ENCODE peak calls at places on chromosomes 1 and 21, in nine cellular contexts. One of them, this sample, is unnamed.

GRCh38 chr1:98327151-98327918 is 334.2 kb upstream of the SNX7 start:
- DNase-seq in HEK293T: no peak
- DNase-seq in activated T-cell treated with anti-CD3 and anti-CD28 coated beads for 4 hours: no peak
- DNase-seq in amniotic stem cell: no peak
- DNase-seq in stimulated activated CD8-positive, alpha-beta memory T cell treated with anti-CD3 and anti-CD28 coated beads, Interleukin-4, amount 100 ng/mL, for 4 hours: no peak
- DNase-seq in T-helper 2 cell: no peak
- DNase-seq in GM19239: no peak
- DNase-seq in stimulated activated CD4-positive, alpha-beta T cell treated with anti-CD3 and anti-CD28 coated beads, TNF-alpha, amount 100 ng/mL, for 4 hours: no peak
- DNase-seq in choroid plexus epithelial cell: peak; percentile 68
- DNase-seq in this sample: no peak

GRCh38 chr21:41610042-41610839 is 102.3 kb upstream of the TMPRSS2 start:
- DNase-seq in amniotic stem cell: no peak
- DNase-seq in GM19239: no peak
- DNase-seq in stimulated activated CD8-positive, alpha-beta memory T cell treated with anti-CD3 and anti-CD28 coated beads, Interleukin-4, amount 100 ng/mL, for 4 hours: no peak
- DNase-seq in stimulated activated CD4-positive, alpha-beta T cell treated with anti-CD3 and anti-CD28 coated beads, TNF-alpha, amount 100 ng/mL, for 4 hours: no peak
- DNase-seq in HEK293T: peak; percentile 81
- DNase-seq in choroid plexus epithelial cell: peak; percentile 74
- DNase-seq in activated T-cell treated with anti-CD3 and anti-CD28 coated beads for 4 hours: no peak
- DNase-seq in T-helper 2 cell: no peak
- DNase-seq in this sample: peak; percentile 69

GRCh38 chr1:2592672-2593071 is 6.1 kb downstream of the PRXL2B start:
- DNase-seq in T-helper 2 cell: no peak
- DNase-seq in stimulated activated CD4-positive, alpha-beta T cell treated with anti-CD3 and anti-CD28 coated beads, TNF-alpha, amount 100 ng/mL, for 4 hours: no peak
- DNase-seq in amniotic stem cell: no peak
- DNase-seq in GM19239: no peak
- DNase-seq in choroid plexus epithelial cell: no peak
- DNase-seq in activated T-cell treated with anti-CD3 and anti-CD28 coated beads for 4 hours: no peak
- DNase-seq in HEK293T: no peak
- DNase-seq in stimulated activated CD8-positive, alpha-beta memory T cell treated with anti-CD3 and anti-CD28 coated beads, Interleukin-4, amount 100 ng/mL, for 4 hours: no peak
- DNase-seq in this sample: no peak

GRCh38 chr1:29706936-29707335 is 470.6 kb downstream of the PTPRU start:
- DNase-seq in stimulated activated CD8-positive, alpha-beta memory T cell treated with anti-CD3 and anti-CD28 coated beads, Interleukin-4, amount 100 ng/mL, for 4 hours: no peak
- DNase-seq in choroid plexus epithelial cell: peak; percentile 54
- DNase-seq in amniotic stem cell: no peak
- DNase-seq in activated T-cell treated with anti-CD3 and anti-CD28 coated beads for 4 hours: no peak
- DNase-seq in GM19239: peak; percentile 51
- DNase-seq in HEK293T: peak; percentile 87
- DNase-seq in T-helper 2 cell: no peak
- DNase-seq in stimulated activated CD4-positive, alpha-beta T cell treated with anti-CD3 and anti-CD28 coated beads, TNF-alpha, amount 100 ng/mL, for 4 hours: no peak
- DNase-seq in this sample: peak; percentile 30

GRCh38 chr1:206575165-206575893 is 36.9 kb downstream of the EIF2D start:
- DNase-seq in amniotic stem cell: no peak
- DNase-seq in activated T-cell treated with anti-CD3 and anti-CD28 coated beads for 4 hours: no peak
- DNase-seq in stimulated activated CD8-positive, alpha-beta memory T cell treated with anti-CD3 and anti-CD28 coated beads, Interleukin-4, amount 100 ng/mL, for 4 hours: no peak
- DNase-seq in HEK293T: no peak
- DNase-seq in GM19239: no peak
- DNase-seq in T-helper 2 cell: no peak
- DNase-seq in stimulated activated CD4-positive, alpha-beta T cell treated with anti-CD3 and anti-CD28 coated beads, TNF-alpha, amount 100 ng/mL, for 4 hours: no peak
- DNase-seq in choroid plexus epithelial cell: peak; percentile 94
- DNase-seq in this sample: no peak

GRCh38 chr1:154157520-154158306 is 2.8 kb upstream of the NUP210L start:
- DNase-seq in stimulated activated CD8-positive, alpha-beta memory T cell treated with anti-CD3 and anti-CD28 coated beads, Interleukin-4, amount 100 ng/mL, for 4 hours: peak; percentile 53
- DNase-seq in amniotic stem cell: no peak
- DNase-seq in stimulated activated CD4-positive, alpha-beta T cell treated with anti-CD3 and anti-CD28 coated beads, TNF-alpha, amount 100 ng/mL, for 4 hours: peak; percentile 61
- DNase-seq in choroid plexus epithelial cell: peak; percentile 81
- DNase-seq in GM19239: peak; percentile 59
- DNase-seq in T-helper 2 cell: no peak
- DNase-seq in HEK293T: no peak
- DNase-seq in activated T-cell treated with anti-CD3 and anti-CD28 coated beads for 4 hours: peak; percentile 55
- DNase-seq in this sample: no peak

GRCh38 chr1:167409183-167409582 is 109.1 kb downstream of the CD247 start:
- DNase-seq in choroid plexus epithelial cell: peak; percentile 20
- DNase-seq in stimulated activated CD8-positive, alpha-beta memory T cell treated with anti-CD3 and anti-CD28 coated beads, Interleukin-4, amount 100 ng/mL, for 4 hours: no peak
- DNase-seq in T-helper 2 cell: no peak
- DNase-seq in activated T-cell treated with anti-CD3 and anti-CD28 coated beads for 4 hours: no peak
- DNase-seq in stimulated activated CD4-positive, alpha-beta T cell treated with anti-CD3 and anti-CD28 coated beads, TNF-alpha, amount 100 ng/mL, for 4 hours: no peak
- DNase-seq in GM19239: no peak
- DNase-seq in amniotic stem cell: no peak
- DNase-seq in HEK293T: no peak
- DNase-seq in this sample: no peak

GRCh38 chr1:180966744-180967536 is 54.2 kb downstream of the KIAA1614 start:
- DNase-seq in choroid plexus epithelial cell: no peak
- DNase-seq in activated T-cell treated with anti-CD3 and anti-CD28 coated beads for 4 hours: no peak
- DNase-seq in stimulated activated CD8-positive, alpha-beta memory T cell treated with anti-CD3 and anti-CD28 coated beads, Interleukin-4, amount 100 ng/mL, for 4 hours: no peak
- DNase-seq in HEK293T: no peak
- DNase-seq in T-helper 2 cell: no peak
- DNase-seq in amniotic stem cell: no peak
- DNase-seq in GM19239: no peak
- DNase-seq in stimulated activated CD4-positive, alpha-beta T cell treated with anti-CD3 and anti-CD28 coated beads, TNF-alpha, amount 100 ng/mL, for 4 hours: no peak
- DNase-seq in this sample: no peak

GRCh38 chr1:84691139-84691783 is 1.0 kb upstream of the SSX2IP start:
- DNase-seq in stimulated activated CD8-positive, alpha-beta memory T cell treated with anti-CD3 and anti-CD28 coated beads, Interleukin-4, amount 100 ng/mL, for 4 hours: no peak
- DNase-seq in stimulated activated CD4-positive, alpha-beta T cell treated with anti-CD3 and anti-CD28 coated beads, TNF-alpha, amount 100 ng/mL, for 4 hours: no peak
- DNase-seq in choroid plexus epithelial cell: no peak
- DNase-seq in GM19239: no peak
- DNase-seq in T-helper 2 cell: no peak
- DNase-seq in HEK293T: no peak
- DNase-seq in activated T-cell treated with anti-CD3 and anti-CD28 coated beads for 4 hours: no peak
- DNase-seq in amniotic stem cell: no peak
- DNase-seq in this sample: peak; percentile 6

GRCh38 chr1:4517559-4517958 is 136.8 kb upstream of the AJAP1 start:
- DNase-seq in HEK293T: no peak
- DNase-seq in activated T-cell treated with anti-CD3 and anti-CD28 coated beads for 4 hours: no peak
- DNase-seq in choroid plexus epithelial cell: no peak
- DNase-seq in GM19239: no peak
- DNase-seq in stimulated activated CD4-positive, alpha-beta T cell treated with anti-CD3 and anti-CD28 coated beads, TNF-alpha, amount 100 ng/mL, for 4 hours: no peak
- DNase-seq in T-helper 2 cell: no peak
- DNase-seq in amniotic stem cell: no peak
- DNase-seq in stimulated activated CD8-positive, alpha-beta memory T cell treated with anti-CD3 and anti-CD28 coated beads, Interleukin-4, amount 100 ng/mL, for 4 hours: no peak
- DNase-seq in this sample: no peak

GRCh38 chr21:9739240-9739639 is 782.1 kb upstream of the TPTE start:
- DNase-seq in stimulated activated CD8-positive, alpha-beta memory T cell treated with anti-CD3 and anti-CD28 coated beads, Interleukin-4, amount 100 ng/mL, for 4 hours: no peak
- DNase-seq in stimulated activated CD4-positive, alpha-beta T cell treated with anti-CD3 and anti-CD28 coated beads, TNF-alpha, amount 100 ng/mL, for 4 hours: no peak
- DNase-seq in HEK293T: no peak
- DNase-seq in activated T-cell treated with anti-CD3 and anti-CD28 coated beads for 4 hours: no peak
- DNase-seq in T-helper 2 cell: no peak
- DNase-seq in choroid plexus epithelial cell: no peak
- DNase-seq in GM19239: no peak
- DNase-seq in amniotic stem cell: no peak
- DNase-seq in this sample: no peak

GRCh38 chr21:32186843-32187242 is 92.0 kb downstream of the MIS18A start:
- DNase-seq in T-helper 2 cell: no peak
- DNase-seq in activated T-cell treated with anti-CD3 and anti-CD28 coated beads for 4 hours: no peak
- DNase-seq in HEK293T: no peak
- DNase-seq in stimulated activated CD8-positive, alpha-beta memory T cell treated with anti-CD3 and anti-CD28 coated beads, Interleukin-4, amount 100 ng/mL, for 4 hours: no peak
- DNase-seq in stimulated activated CD4-positive, alpha-beta T cell treated with anti-CD3 and anti-CD28 coated beads, TNF-alpha, amount 100 ng/mL, for 4 hours: no peak
- DNase-seq in choroid plexus epithelial cell: no peak
- DNase-seq in amniotic stem cell: no peak
- DNase-seq in GM19239: no peak
- DNase-seq in this sample: no peak

GRCh38 chr1:204001166-204001901 is 71.6 kb upstream of the SOX13 start:
- DNase-seq in GM19239: no peak
- DNase-seq in activated T-cell treated with anti-CD3 and anti-CD28 coated beads for 4 hours: no peak
- DNase-seq in HEK293T: no peak
- DNase-seq in choroid plexus epithelial cell: no peak
- DNase-seq in stimulated activated CD4-positive, alpha-beta T cell treated with anti-CD3 and anti-CD28 coated beads, TNF-alpha, amount 100 ng/mL, for 4 hours: no peak
- DNase-seq in amniotic stem cell: no peak
- DNase-seq in T-helper 2 cell: no peak
- DNase-seq in stimulated activated CD8-positive, alpha-beta memory T cell treated with anti-CD3 and anti-CD28 coated beads, Interleukin-4, amount 100 ng/mL, for 4 hours: no peak
- DNase-seq in this sample: no peak

GRCh38 chr1:86394416-86394815 is 1.7 kb downstream of the ODF2L start:
- DNase-seq in choroid plexus epithelial cell: peak; percentile 50
- DNase-seq in GM19239: no peak
- DNase-seq in T-helper 2 cell: no peak
- DNase-seq in stimulated activated CD4-positive, alpha-beta T cell treated with anti-CD3 and anti-CD28 coated beads, TNF-alpha, amount 100 ng/mL, for 4 hours: no peak
- DNase-seq in amniotic stem cell: peak; percentile 24
- DNase-seq in activated T-cell treated with anti-CD3 and anti-CD28 coated beads for 4 hours: no peak
- DNase-seq in stimulated activated CD8-positive, alpha-beta memory T cell treated with anti-CD3 and anti-CD28 coated beads, Interleukin-4, amount 100 ng/mL, for 4 hours: no peak
- DNase-seq in HEK293T: no peak
- DNase-seq in this sample: no peak

GRCh38 chr1:37732111-37732780 is 32.7 kb downstream of the EPHA10 start:
- DNase-seq in activated T-cell treated with anti-CD3 and anti-CD28 coated beads for 4 hours: no peak
- DNase-seq in GM19239: no peak
- DNase-seq in HEK293T: no peak
- DNase-seq in amniotic stem cell: no peak
- DNase-seq in choroid plexus epithelial cell: no peak
- DNase-seq in stimulated activated CD8-positive, alpha-beta memory T cell treated with anti-CD3 and anti-CD28 coated beads, Interleukin-4, amount 100 ng/mL, for 4 hours: no peak
- DNase-seq in T-helper 2 cell: no peak
- DNase-seq in stimulated activated CD4-positive, alpha-beta T cell treated with anti-CD3 and anti-CD28 coated beads, TNF-alpha, amount 100 ng/mL, for 4 hours: no peak
- DNase-seq in this sample: no peak

GRCh38 chr1:59979551-59980070 is 53.0 kb upstream of the CYP2J2 start:
- DNase-seq in activated T-cell treated with anti-CD3 and anti-CD28 coated beads for 4 hours: no peak
- DNase-seq in T-helper 2 cell: no peak
- DNase-seq in choroid plexus epithelial cell: no peak
- DNase-seq in stimulated activated CD4-positive, alpha-beta T cell treated with anti-CD3 and anti-CD28 coated beads, TNF-alpha, amount 100 ng/mL, for 4 hours: no peak
- DNase-seq in stimulated activated CD8-positive, alpha-beta memory T cell treated with anti-CD3 and anti-CD28 coated beads, Interleukin-4, amount 100 ng/mL, for 4 hours: no peak
- DNase-seq in amniotic stem cell: no peak
- DNase-seq in HEK293T: no peak
- DNase-seq in GM19239: no peak
- DNase-seq in this sample: no peak

GRCh38 chr21:41426656-41427311 is 745 bp downstream of the MX1 start:
- DNase-seq in amniotic stem cell: no peak
- DNase-seq in HEK293T: no peak
- DNase-seq in T-helper 2 cell: no peak
- DNase-seq in activated T-cell treated with anti-CD3 and anti-CD28 coated beads for 4 hours: no peak
- DNase-seq in stimulated activated CD4-positive, alpha-beta T cell treated with anti-CD3 and anti-CD28 coated beads, TNF-alpha, amount 100 ng/mL, for 4 hours: no peak
- DNase-seq in GM19239: no peak
- DNase-seq in choroid plexus epithelial cell: no peak
- DNase-seq in stimulated activated CD8-positive, alpha-beta memory T cell treated with anti-CD3 and anti-CD28 coated beads, Interleukin-4, amount 100 ng/mL, for 4 hours: no peak
- DNase-seq in this sample: no peak

GRCh38 chr1:190170321-190170720 is 307.3 kb downstream of the BRINP3 start:
- DNase-seq in stimulated activated CD4-positive, alpha-beta T cell treated with anti-CD3 and anti-CD28 coated beads, TNF-alpha, amount 100 ng/mL, for 4 hours: no peak
- DNase-seq in choroid plexus epithelial cell: peak; percentile 55
- DNase-seq in HEK293T: no peak
- DNase-seq in GM19239: no peak
- DNase-seq in amniotic stem cell: no peak
- DNase-seq in stimulated activated CD8-positive, alpha-beta memory T cell treated with anti-CD3 and anti-CD28 coated beads, Interleukin-4, amount 100 ng/mL, for 4 hours: no peak
- DNase-seq in activated T-cell treated with anti-CD3 and anti-CD28 coated beads for 4 hours: no peak
- DNase-seq in T-helper 2 cell: no peak
- DNase-seq in this sample: no peak